ENCODE peak calls at places on chromosomes 4 and X, in four cellular contexts. J is neuronal stem cell, Y is GM23248, W is colonic mucosa. P is an unnamed sample. For H3K4me1, the result is how much of the 10 kb centered on the place peaks cover.

GRCh38 chrX:67543818-67544217 is at the start of gene AR:
- DNase-seq in J (peak), Y (peak), W (peak), P (peak)

GRCh38 chr4:6692806-6693205 is 872 bp upstream of the S100P start:
- DNase-seq in J (no peak), Y (peak), W (no peak), P (no peak)

GRCh38 chr4:159158989-159159388 is 56.1 kb downstream of the RAPGEF2 start:
- DNase-seq in J (no peak), Y (no peak), W (no peak), P (no peak)

GRCh38 chr4:147616849-147617172 is 386 bp upstream of the TMEM184C start:
- DNase-seq in J (no peak), Y (no peak), W (no peak), P (no peak)

GRCh38 chr4:81786063-81786763 is 314.5 kb upstream of the RASGEF1B start:
- DNase-seq in J (no peak), Y (no peak), W (peak), P (no peak)

GRCh38 chr4:52107336-52107735 is 56.2 kb downstream of the SPATA18 start:
- DNase-seq in J (no peak), Y (peak), W (no peak), P (no peak)

GRCh38 chr4:52244103-52244772 is 193.1 kb downstream of the SPATA18 start:
- DNase-seq in J (no peak), Y (no peak), W (no peak), P (no peak)

GRCh38 chr4:3387154-3387942 is 54.4 kb upstream of the HGFAC start:
- DNase-seq in J (no peak), Y (no peak), W (no peak), P (peak)

GRCh38 chr4:74325886-74326285 is 17.6 kb downstream of the EPGN start:
- DNase-seq in J (no peak), Y (no peak), W (no peak), P (no peak)
- H3K4me1 ChIP-seq in J (under half), Y (under half), W (under half), P (under half)

GRCh38 chr4:168817418-168817817 is 192.6 kb downstream of the CBR4 start:
- DNase-seq in J (no peak), Y (no peak), W (no peak), P (no peak)
- H3K9ac ChIP-seq in J (no peak), Y (no peak), W (no peak), P (peak)

DNA sequence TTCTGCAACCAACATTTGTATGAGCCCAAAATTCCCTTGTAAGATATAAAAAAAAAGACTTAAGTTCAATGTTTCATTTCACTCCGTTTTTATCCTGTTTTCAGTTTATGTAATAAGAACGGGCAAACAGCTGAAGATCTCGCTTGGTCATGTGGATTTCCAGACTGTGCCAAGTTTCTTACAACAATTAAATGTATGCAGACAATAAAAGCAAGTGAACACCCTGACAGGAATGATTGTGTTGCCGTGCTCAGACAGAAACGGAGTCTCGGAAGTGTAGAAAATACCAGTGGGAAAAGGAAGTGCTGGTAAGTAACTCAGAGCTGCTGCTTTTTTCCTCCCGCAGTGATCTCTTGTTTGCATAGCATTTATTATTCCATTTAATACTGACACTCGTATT is 2.8 kb downstream of the ANKRD37 start:
- DNase-seq in J (no peak), Y (no peak), W (peak), P (no peak)
- H3K4me1 ChIP-seq in J (under half), Y (under half), W (under half), P (under half)

GRCh38 chr4:149881744-149882143 is 66.1 kb upstream of the IQCM start:
- DNase-seq in J (no peak), Y (no peak), W (no peak), P (no peak)
- H3K9ac ChIP-seq in J (no peak), Y (no peak), W (no peak), P (no peak)

GRCh38 chrX:37816766-37817165 is 30.6 kb downstream of the DYNLT3 start:
- DNase-seq in J (no peak), Y (no peak), W (no peak), P (no peak)
- H3K4me1 ChIP-seq in J (under half), Y (under half), W (under half), P (under half)

GRCh38 chr4:74934016-74934821 is 1.3 kb downstream of the PARM1 start:
- DNase-seq in J (no peak), Y (peak), W (peak), P (no peak)
- H3K9ac ChIP-seq in J (no peak), Y (no peak), W (peak), P (peak)

GRCh38 chrX:46324166-46324565 is 221.1 kb downstream of the ZNF674 start:
- DNase-seq in J (no peak), Y (peak), W (no peak), P (no peak)
- H3K4me1 ChIP-seq in J (under half), Y (under half), W (under half), P (under half)

DNA sequence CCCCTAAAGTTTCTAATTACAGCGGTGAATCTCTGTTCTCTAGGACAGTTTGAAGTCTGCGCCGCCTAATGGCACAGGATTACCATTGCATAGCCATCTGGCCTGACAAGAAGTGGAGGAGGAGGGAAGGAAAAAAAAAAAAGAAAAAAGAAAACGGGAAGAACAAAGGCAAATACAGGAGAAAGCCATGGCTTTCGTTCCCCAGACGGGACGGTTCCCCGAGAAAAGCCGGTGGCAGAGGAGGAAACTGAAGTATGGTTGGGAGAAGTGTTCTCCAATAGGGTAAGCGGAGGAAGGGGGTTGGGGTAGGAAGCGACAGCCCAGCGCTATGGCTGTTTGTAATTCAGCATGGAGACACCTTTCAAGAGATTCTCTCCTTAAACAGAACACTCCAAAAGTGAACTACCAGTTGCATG is 80.8 kb downstream of the HMGN5 start:
- DNase-seq in J (peak), Y (peak), W (peak), P (no peak)
- H3K9ac ChIP-seq in J (no peak), Y (peak), W (peak), P (peak)

DNA sequence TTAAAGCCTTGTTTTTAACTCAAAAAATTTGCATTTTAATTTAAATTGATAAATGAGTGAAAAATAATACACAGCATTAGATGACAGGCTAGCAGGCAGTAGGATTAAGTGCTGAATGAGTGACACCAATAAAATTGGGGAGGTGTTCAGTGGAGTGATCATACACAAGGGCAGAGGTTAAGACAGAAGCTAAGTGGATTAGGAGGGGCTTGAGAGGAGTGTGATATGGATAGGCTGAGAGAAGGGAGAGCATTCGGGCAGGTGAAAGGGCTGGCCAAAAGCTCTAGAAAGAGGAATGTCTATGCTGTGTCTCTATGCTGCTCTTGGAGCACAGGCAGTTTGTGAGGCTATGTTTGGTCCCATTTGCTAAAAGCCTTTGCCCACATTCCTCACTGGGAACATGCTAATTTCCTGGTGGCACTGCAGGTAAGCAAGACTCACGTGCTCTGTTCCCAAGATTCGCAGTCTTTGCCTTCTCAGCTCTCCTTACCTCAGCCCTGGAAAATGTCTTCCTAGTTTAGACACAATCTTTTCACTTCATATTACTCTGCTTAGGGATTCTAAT is 52.8 kb upstream of the CCSER1 start:
- DNase-seq in J (peak), Y (no peak), W (no peak), P (no peak)
- H3K4me1 ChIP-seq in J (under half), Y (under half), W (under half), P (under half)

DNA sequence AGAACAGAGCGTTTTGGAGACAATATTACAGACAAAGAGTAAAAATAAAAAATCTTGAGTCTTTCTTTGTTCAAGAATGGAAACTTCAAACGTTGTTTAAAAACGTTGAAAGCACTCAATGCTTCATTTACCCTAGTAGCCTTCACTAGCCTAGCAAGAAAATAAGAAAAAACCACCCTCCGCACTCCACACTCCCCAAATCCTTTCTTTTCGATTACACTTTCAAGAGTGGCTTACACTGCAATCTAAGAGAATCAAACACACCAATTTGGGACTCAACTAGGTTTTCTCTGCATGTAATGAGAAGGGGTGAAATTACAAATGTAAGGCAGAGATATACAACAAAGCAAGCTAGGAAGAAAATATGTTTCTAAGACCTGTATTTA is 4.7 kb downstream of the TMSB4X start:
- DNase-seq in J (no peak), Y (peak), W (no peak), P (no peak)
- H3K9ac ChIP-seq in J (no peak), Y (peak), W (no peak), P (no peak)

P was measured in kidney.